ENCODE peak calls at places on chromosome 6, in eight cellular contexts. M is left ventricle myocardium inferior, F is PC-3, N is fibroblast of lung, R is colonic mucosa, Q is lung, E is IMR-90, A is AG10803. W is an unnamed sample.
A peak's percentile ranks its signal among the peaks of the same experiment; 100 is the strongest.

GRCh38 chr6:167856999-167857660 is 30.4 kb downstream of the AFDN start:
- DNase-seq in M (no peak), F (no peak), N (peak; percentile 64), R (no peak), Q (no peak), E (peak; percentile 71), A (no peak), W (no peak)

GRCh38 chr6:24883618-24884017 is 52.1 kb downstream of the RIPOR2 start:
- DNase-seq in M (no peak), F (peak; percentile 73), N (peak; percentile 82), R (no peak), Q (no peak), E (peak; percentile 93), A (peak; percentile 51), W (peak; percentile 15)

GRCh38 chr6:153568601-153569000 is 437.5 kb upstream of the RGS17 start:
- DNase-seq in M (no peak), F (no peak), N (peak; percentile 9), R (no peak), Q (no peak), E (no peak), A (peak; percentile 37), W (no peak)

GRCh38 chr6:17267586-17267985 is 13.6 kb upstream of the RBM24 start:
- DNase-seq in M (no peak), F (no peak), N (peak; percentile 44), R (no peak), Q (no peak), E (no peak), A (no peak), W (no peak)

GRCh38 chr6:168150551-168151444 is 71.8 kb upstream of the FRMD1 start:
- DNase-seq in M (no peak), F (peak; percentile 2), N (no peak), R (peak; percentile 53), Q (peak; percentile 29), E (no peak), A (no peak), W (peak; percentile 66)

GRCh38 chr6:12875061-12875460 is 158.5 kb downstream of the PHACTR1 start:
- DNase-seq in M (no peak), F (peak; percentile 44), N (peak; percentile 71), R (no peak), Q (no peak), E (no peak), A (peak; percentile 71), W (no peak)

GRCh38 chr6:42441059-42441471 is 10.7 kb downstream of the TRERF1 start:
- DNase-seq in M (no peak), F (no peak), N (peak; percentile 48), R (no peak), Q (no peak), E (peak; percentile 81), A (peak; percentile 54), W (no peak)

GRCh38 chr6:94177429-94177828 is 758.1 kb upstream of the EPHA7 start:
- DNase-seq in M (no peak), F (no peak), N (no peak), R (no peak), Q (no peak), E (no peak), A (no peak), W (no peak)

GRCh38 chr6:14661696-14662095 is 544.1 kb downstream of the CD83 start:
- DNase-seq in M (no peak), F (no peak), N (no peak), R (no peak), Q (no peak), E (no peak), A (no peak), W (no peak)

GRCh38 chr6:39416728-39417127 is 94.2 kb upstream of the KCNK16 start:
- DNase-seq in M (no peak), F (peak; percentile 70), N (peak; percentile 80), R (no peak), Q (peak; percentile 17), E (peak; percentile 40), A (peak; percentile 98), W (peak; percentile 93)

GRCh38 chr6:32108094-32108627 is 977 bp downstream of the TNXB start:
- DNase-seq in M (peak; percentile 80), F (peak; percentile 58), N (no peak), R (peak; percentile 36), Q (no peak), E (peak; percentile 21), A (peak; percentile 38), W (no peak)

GRCh38 chr6:81978230-81978629 is 225.7 kb upstream of the TENT5A start:
- DNase-seq in M (no peak), F (no peak), N (peak; percentile 30), R (no peak), Q (no peak), E (peak; percentile 41), A (no peak), W (no peak)

GRCh38 chr6:71198908-71199307 is 89.7 kb upstream of the OGFRL1 start:
- DNase-seq in M (no peak), F (no peak), N (no peak), R (no peak), Q (no peak), E (no peak), A (no peak), W (no peak)

DNA sequence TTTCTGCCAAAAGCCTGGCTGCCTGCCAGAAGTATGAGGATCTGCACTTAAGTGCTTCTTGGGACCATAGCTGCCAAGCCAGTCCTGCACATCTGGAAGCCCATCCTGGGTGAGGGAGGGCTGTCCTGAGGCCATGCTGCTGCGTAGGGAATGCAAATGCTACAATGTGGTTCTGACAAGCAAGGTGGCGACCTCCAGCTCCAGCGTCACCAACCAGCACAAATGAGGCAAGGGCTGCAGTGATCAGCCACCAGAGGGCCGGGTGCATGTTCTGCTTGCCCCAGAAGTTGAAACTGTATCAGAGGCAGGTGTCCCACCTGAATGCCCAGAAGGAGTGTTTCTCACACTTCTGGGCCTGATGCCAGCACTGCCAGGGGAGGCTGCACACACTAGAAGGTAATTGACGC is 99.1 kb upstream of the KCNQ5 start:
- DNase-seq in M (no peak), F (peak; percentile 10), N (no peak), R (no peak), Q (no peak), E (no peak), A (no peak), W (no peak)
- TF ChIP-seq CTCF in M (no peak), F (peak; percentile 37), N (no peak), R (no peak), Q (no peak), E (no peak), A (no peak), W (peak; percentile 14)

DNA sequence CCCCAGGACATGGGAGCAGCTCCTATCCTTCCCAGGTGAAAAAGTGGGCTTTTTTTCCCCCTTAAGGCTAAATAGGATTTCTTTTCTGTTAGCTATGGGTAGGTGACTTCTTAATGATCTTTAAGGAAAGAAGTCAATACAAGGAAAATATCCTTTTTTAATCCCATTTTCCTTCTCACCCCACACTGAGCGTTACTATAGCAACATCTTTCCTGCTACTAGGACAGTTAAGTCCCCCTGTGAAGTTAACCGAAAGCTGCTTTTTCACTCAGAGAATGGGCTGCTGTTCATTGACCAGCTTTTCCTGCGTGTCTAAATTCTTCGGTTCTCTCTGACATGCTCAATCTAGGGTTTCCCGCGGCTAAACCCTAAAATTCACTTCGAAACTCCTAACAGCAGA is 173.1 kb upstream of the AGPAT4 start:
- DNase-seq in M (no peak), F (no peak), N (no peak), R (no peak), Q (no peak), E (no peak), A (no peak), W (no peak)
- TF ChIP-seq CTCF in M (no peak), F (no peak), N (no peak), R (no peak), Q (no peak), E (no peak), A (no peak), W (no peak)

DNA sequence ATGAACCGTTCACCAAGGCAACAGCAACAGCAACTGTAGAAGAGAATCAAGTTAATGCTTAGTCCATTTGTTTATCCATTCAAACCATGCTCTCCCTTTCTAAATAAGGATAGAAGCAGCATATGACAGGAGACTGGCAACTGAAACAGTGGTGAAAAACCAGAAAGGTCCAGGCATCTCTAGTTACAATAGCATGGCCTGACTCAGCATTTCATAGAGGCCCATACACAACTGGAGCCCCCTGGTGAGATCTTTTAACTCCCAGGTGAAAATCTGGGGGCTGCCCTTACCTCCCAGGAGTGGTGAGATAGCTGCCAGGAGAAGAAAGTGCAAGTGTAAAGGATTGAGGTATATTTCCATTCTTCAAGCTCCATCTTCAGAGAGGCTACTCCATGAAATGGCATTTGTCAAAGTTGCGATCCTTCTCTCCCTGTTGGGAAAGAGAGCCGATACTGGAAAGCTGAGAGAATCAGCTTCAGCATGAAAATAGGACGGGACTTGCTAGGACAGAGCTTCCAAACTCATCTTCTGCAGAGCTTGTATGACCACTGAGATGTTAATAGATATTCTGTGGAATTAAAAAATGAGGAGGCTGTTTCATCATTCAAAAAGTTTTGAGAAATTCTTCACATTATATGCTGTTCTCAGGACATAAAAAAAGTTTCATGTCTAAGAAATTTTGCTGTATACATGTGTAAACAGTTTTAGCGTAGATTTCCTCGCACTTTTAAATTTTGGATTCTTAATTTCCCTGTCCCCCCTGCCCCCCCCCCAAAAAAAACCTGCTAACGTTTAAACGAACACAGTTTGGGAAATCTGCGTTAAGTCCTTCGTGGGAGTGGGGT is 10.9 kb upstream of the SLC2A12 start:
- DNase-seq in M (no peak), F (peak; percentile 5), N (no peak), R (no peak), Q (no peak), E (peak; percentile 32), A (no peak), W (no peak)
- TF ChIP-seq CTCF in M (no peak), F (no peak), N (no peak), R (no peak), Q (no peak), E (no peak), A (no peak), W (no peak)

DNA sequence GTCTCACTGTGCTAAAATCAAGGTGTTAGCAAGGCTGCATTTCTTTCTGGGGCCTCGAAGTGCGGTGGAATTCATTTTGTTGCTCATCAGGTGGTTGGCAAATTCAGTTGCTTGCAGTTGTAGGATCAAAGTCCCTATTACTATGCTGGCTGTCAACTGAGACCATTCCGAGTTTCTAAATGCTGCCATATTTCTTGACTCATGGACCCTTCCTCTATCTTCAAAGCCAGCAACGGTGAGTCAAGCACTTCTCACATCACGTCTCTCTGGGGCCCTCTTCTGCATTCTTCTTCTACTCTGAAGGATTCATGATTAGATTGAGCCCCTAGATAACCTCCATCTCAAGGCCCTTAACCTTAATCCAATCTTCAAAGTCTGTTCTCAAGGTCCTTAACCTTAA is 619.7 kb downstream of the HACE1 start:
- DNase-seq in M (no peak), F (no peak), N (no peak), R (no peak), Q (no peak), E (no peak), A (no peak), W (no peak)
- TF ChIP-seq CTCF in M (no peak), F (no peak), N (no peak), R (no peak), Q (no peak), E (no peak), A (no peak), W (no peak)

GRCh38 chr6:118215269-118215668 is 308.2 kb downstream of the SLC35F1 start:
- DNase-seq in M (no peak), F (no peak), N (no peak), R (no peak), Q (no peak), E (no peak), A (no peak), W (no peak)
- TF ChIP-seq CTCF in M (no peak), F (no peak), N (no peak), R (no peak), Q (no peak), E (no peak), A (no peak), W (no peak)

GRCh38 chr6:85537055-85537494 is 56.6 kb downstream of the SNX14 start:
- DNase-seq in M (no peak), F (peak; percentile 35), N (no peak), R (no peak), Q (no peak), E (peak; percentile 24), A (peak; percentile 20), W (no peak)
- TF ChIP-seq CTCF in M (peak; percentile 72), F (peak; percentile 65), N (no peak), R (peak; percentile 52), Q (no peak), E (peak; percentile 46), A (peak; percentile 63), W (peak; percentile 59)